ENCODE peak calls at places on chromosomes 4 and X, in ten cellular contexts. L is NCI-H345; F is activated CD8-positive, alpha-beta memory T cell treated with anti-CD3 and anti-CD28 coated beads for 48 hours; S is GM13977; T is Ammon's horn; Z is PC-3; P is NCI-H146; Y is fibroblast of mammary gland; M is lung; I is left colon. X is an unnamed sample.
A peak's percentile ranks its signal among the peaks of the same experiment; 100 is the strongest.

GRCh38 chrX:4550018-4550417 is 836.6 kb upstream of the PRKX start:
- DNase-seq in L (no peak), F (no peak), S (no peak), T (no peak), Z (peak; percentile 47), P (peak; percentile 47), Y (no peak), M (no peak), I (no peak), X (no peak)

GRCh38 chr4:186400676-186401075 is 134.7 kb downstream of the F11 start:
- DNase-seq in L (no peak), F (no peak), S (no peak), T (no peak), Z (no peak), P (no peak), Y (no peak), M (no peak), I (peak; percentile 12), X (no peak)

GRCh38 chrX:37926700-37927099 is 79.3 kb upstream of the DYNLT3 start:
- DNase-seq in L (peak; percentile 39), F (no peak), S (no peak), T (no peak), Z (peak; percentile 69), P (no peak), Y (peak; percentile 55), M (no peak), I (no peak), X (no peak)

GRCh38 chr4:3819210-3819919 is 53.2 kb downstream of the ADRA2C start:
- DNase-seq in L (no peak), F (no peak), S (no peak), T (no peak), Z (no peak), P (no peak), Y (no peak), M (no peak), I (no peak), X (no peak)

GRCh38 chrX:63506320-63506719 is 155.2 kb upstream of the SPIN4 start:
- DNase-seq in L (no peak), F (no peak), S (no peak), T (peak; percentile 45), Z (peak; percentile 63), P (peak; percentile 1), Y (peak; percentile 59), M (no peak), I (no peak), X (no peak)

GRCh38 chr4:159016527-159017137 is 86.2 kb upstream of the RAPGEF2 start:
- DNase-seq in L (peak; percentile 53), F (no peak), S (peak; percentile 53), T (peak; percentile 20), Z (no peak), P (peak; percentile 67), Y (no peak), M (no peak), I (no peak), X (no peak)

GRCh38 chrX:55119712-55120111 is 30.9 kb downstream of the PAGE2 start:
- DNase-seq in L (no peak), F (no peak), S (no peak), T (no peak), Z (peak; percentile 3), P (no peak), Y (no peak), M (no peak), I (no peak), X (no peak)

GRCh38 chr4:128244379-128244778 is 43.2 kb downstream of the PGRMC2 start:
- DNase-seq in L (no peak), F (no peak), S (no peak), T (no peak), Z (no peak), P (no peak), Y (peak; percentile 64), M (no peak), I (no peak), X (no peak)

GRCh38 chr4:1779588-1780382 is 13.3 kb upstream of the FGFR3 start:
- DNase-seq in L (no peak), F (no peak), S (no peak), T (no peak), Z (no peak), P (no peak), Y (no peak), M (no peak), I (no peak), X (no peak)

GRCh38 chr4:69894221-69894620 is 34.3 kb upstream of the SULT1E1 start:
- DNase-seq in L (no peak), F (no peak), S (no peak), T (no peak), Z (no peak), P (no peak), Y (no peak), M (no peak), I (peak; percentile 15), X (no peak)

X was measured in type B pancreatic cell.